ENCODE peak calls at places on chromosomes 1 and 21, in ten cellular contexts. One of them, this sample, is unnamed.

GRCh38 chr1:155909894-155910293 is 1.3 kb downstream of the RIT1 start:
- DNase-seq in endothelial cell: no peak
- DNase-seq in neural crest cell: no peak
- DNase-seq in IMR-90: peak; percentile 65
- DNase-seq in mesothelial cell of epicardium: no peak
- DNase-seq in heart left ventricle: no peak
- DNase-seq in body of pancreas: peak; percentile 62
- DNase-seq in foreskin fibroblast: peak; percentile 50
- DNase-seq in tibial artery: peak; percentile 25
- DNase-seq in fibroblast of lung: peak; percentile 41
- DNase-seq in this sample: no peak

GRCh38 chr1:9586147-9586766 is 2.5 kb upstream of the TMEM201 start:
- DNase-seq in heart left ventricle: no peak
- DNase-seq in IMR-90: no peak
- DNase-seq in foreskin fibroblast: no peak
- DNase-seq in mesothelial cell of epicardium: no peak
- DNase-seq in body of pancreas: no peak
- DNase-seq in tibial artery: no peak
- DNase-seq in neural crest cell: no peak
- DNase-seq in endothelial cell: no peak
- DNase-seq in fibroblast of lung: no peak
- DNase-seq in this sample: no peak

GRCh38 chr21:35077975-35078374 is 28.9 kb upstream of the RUNX1 start:
- DNase-seq in IMR-90: no peak
- DNase-seq in endothelial cell: no peak
- DNase-seq in heart left ventricle: no peak
- DNase-seq in body of pancreas: no peak
- DNase-seq in fibroblast of lung: no peak
- DNase-seq in tibial artery: no peak
- DNase-seq in mesothelial cell of epicardium: no peak
- DNase-seq in foreskin fibroblast: no peak
- DNase-seq in neural crest cell: no peak
- DNase-seq in this sample: no peak

GRCh38 chr21:43925609-43926008 is 60.6 kb downstream of the AGPAT3 start:
- DNase-seq in neural crest cell: no peak
- DNase-seq in body of pancreas: no peak
- DNase-seq in mesothelial cell of epicardium: no peak
- DNase-seq in IMR-90: no peak
- DNase-seq in tibial artery: no peak
- DNase-seq in foreskin fibroblast: no peak
- DNase-seq in endothelial cell: no peak
- DNase-seq in heart left ventricle: peak; percentile 28
- DNase-seq in fibroblast of lung: no peak
- DNase-seq in this sample: no peak

GRCh38 chr1:150596095-150596892 is 16.9 kb upstream of the MCL1 start:
- DNase-seq in tibial artery: no peak
- DNase-seq in neural crest cell: no peak
- DNase-seq in mesothelial cell of epicardium: no peak
- DNase-seq in fibroblast of lung: peak; percentile 24
- DNase-seq in heart left ventricle: no peak
- DNase-seq in body of pancreas: no peak
- DNase-seq in IMR-90: peak; percentile 59
- DNase-seq in foreskin fibroblast: peak; percentile 83
- DNase-seq in endothelial cell: no peak
- DNase-seq in this sample: no peak

GRCh38 chr1:89670168-89670567 is 37.2 kb downstream of the LRRC8C start:
- DNase-seq in fibroblast of lung: peak; percentile 29
- DNase-seq in body of pancreas: no peak
- DNase-seq in foreskin fibroblast: peak; percentile 26
- DNase-seq in mesothelial cell of epicardium: no peak
- DNase-seq in endothelial cell: no peak
- DNase-seq in neural crest cell: no peak
- DNase-seq in heart left ventricle: no peak
- DNase-seq in IMR-90: no peak
- DNase-seq in tibial artery: no peak
- DNase-seq in this sample: no peak

GRCh38 chr21:15457962-15458361 is 271.8 kb upstream of the USP25 start:
- DNase-seq in endothelial cell: no peak
- DNase-seq in foreskin fibroblast: no peak
- DNase-seq in heart left ventricle: no peak
- DNase-seq in fibroblast of lung: no peak
- DNase-seq in body of pancreas: no peak
- DNase-seq in mesothelial cell of epicardium: no peak
- DNase-seq in neural crest cell: no peak
- DNase-seq in IMR-90: no peak
- DNase-seq in tibial artery: no peak
- DNase-seq in this sample: no peak

GRCh38 chr1:81179239-81179638 is 621.5 kb upstream of the ADGRL2 start:
- DNase-seq in IMR-90: peak; percentile 99
- DNase-seq in fibroblast of lung: peak; percentile 98
- DNase-seq in neural crest cell: no peak
- DNase-seq in foreskin fibroblast: peak; percentile 93
- DNase-seq in heart left ventricle: no peak
- DNase-seq in endothelial cell: no peak
- DNase-seq in tibial artery: no peak
- DNase-seq in body of pancreas: no peak
- DNase-seq in mesothelial cell of epicardium: no peak
- DNase-seq in this sample: no peak

GRCh38 chr1:183080406-183080805 is 57.2 kb downstream of the LAMC1 start:
- DNase-seq in IMR-90: peak; percentile 76
- DNase-seq in endothelial cell: no peak
- DNase-seq in tibial artery: no peak
- DNase-seq in mesothelial cell of epicardium: no peak
- DNase-seq in foreskin fibroblast: peak; percentile 66
- DNase-seq in neural crest cell: no peak
- DNase-seq in fibroblast of lung: peak; percentile 44
- DNase-seq in body of pancreas: no peak
- DNase-seq in heart left ventricle: no peak
- DNase-seq in this sample: no peak

GRCh38 chr1:155522069-155522468 is 40.5 kb downstream of the ASH1L start:
- DNase-seq in tibial artery: no peak
- DNase-seq in fibroblast of lung: no peak
- DNase-seq in body of pancreas: no peak
- DNase-seq in IMR-90: no peak
- DNase-seq in mesothelial cell of epicardium: no peak
- DNase-seq in heart left ventricle: no peak
- DNase-seq in endothelial cell: no peak
- DNase-seq in foreskin fibroblast: no peak
- DNase-seq in neural crest cell: no peak
- DNase-seq in this sample: no peak

GRCh38 chr1:43306688-43307457 is 6.1 kb downstream of the TIE1 start:
- DNase-seq in IMR-90: no peak
- DNase-seq in foreskin fibroblast: no peak
- DNase-seq in mesothelial cell of epicardium: no peak
- DNase-seq in neural crest cell: no peak
- DNase-seq in heart left ventricle: no peak
- DNase-seq in tibial artery: no peak
- DNase-seq in body of pancreas: no peak
- DNase-seq in endothelial cell: no peak
- DNase-seq in fibroblast of lung: no peak
- DNase-seq in this sample: no peak

GRCh38 chr1:85289207-85289847 is 12.9 kb upstream of the BCL10 start:
- DNase-seq in tibial artery: no peak
- DNase-seq in foreskin fibroblast: peak; percentile 94
- DNase-seq in fibroblast of lung: peak; percentile 87
- DNase-seq in neural crest cell: no peak
- DNase-seq in heart left ventricle: no peak
- DNase-seq in IMR-90: peak; percentile 97
- DNase-seq in endothelial cell: no peak
- DNase-seq in mesothelial cell of epicardium: no peak
- DNase-seq in body of pancreas: no peak
- DNase-seq in this sample: no peak

GRCh38 chr1:46041974-46042373 is 90.5 kb downstream of the PIK3R3 start:
- DNase-seq in endothelial cell: no peak
- DNase-seq in mesothelial cell of epicardium: no peak
- DNase-seq in IMR-90: peak; percentile 27
- DNase-seq in foreskin fibroblast: peak; percentile 43
- DNase-seq in fibroblast of lung: peak; percentile 42
- DNase-seq in body of pancreas: no peak
- DNase-seq in heart left ventricle: peak; percentile 48
- DNase-seq in neural crest cell: no peak
- DNase-seq in tibial artery: no peak
- DNase-seq in this sample: no peak

GRCh38 chr1:100972185-100972584 is 53.4 kb downstream of the DPH5 start:
- DNase-seq in IMR-90: no peak
- DNase-seq in foreskin fibroblast: no peak
- DNase-seq in body of pancreas: no peak
- DNase-seq in fibroblast of lung: no peak
- DNase-seq in endothelial cell: no peak
- DNase-seq in neural crest cell: no peak
- DNase-seq in mesothelial cell of epicardium: no peak
- DNase-seq in tibial artery: no peak
- DNase-seq in heart left ventricle: no peak
- DNase-seq in this sample: no peak

GRCh38 chr1:93635614-93636543 is 45.8 kb downstream of the BCAR3 start:
- DNase-seq in fibroblast of lung: no peak
- DNase-seq in tibial artery: no peak
- DNase-seq in body of pancreas: no peak
- DNase-seq in neural crest cell: peak; percentile 53
- DNase-seq in IMR-90: no peak
- DNase-seq in foreskin fibroblast: peak; percentile 56
- DNase-seq in mesothelial cell of epicardium: no peak
- DNase-seq in heart left ventricle: no peak
- DNase-seq in endothelial cell: peak; percentile 43
- DNase-seq in this sample: no peak

GRCh38 chr1:15283500-15283899 is 36.5 kb downstream of the FHAD1 start:
- DNase-seq in fibroblast of lung: no peak
- DNase-seq in foreskin fibroblast: no peak
- DNase-seq in IMR-90: peak; percentile 59
- DNase-seq in endothelial cell: no peak
- DNase-seq in body of pancreas: no peak
- DNase-seq in mesothelial cell of epicardium: no peak
- DNase-seq in neural crest cell: no peak
- DNase-seq in tibial artery: no peak
- DNase-seq in heart left ventricle: peak; percentile 50
- DNase-seq in this sample: no peak
- TF ChIP-seq CTCF in fibroblast of lung: no peak
- TF ChIP-seq CTCF in foreskin fibroblast: no peak
- TF ChIP-seq CTCF in IMR-90: peak; percentile 27
- TF ChIP-seq CTCF in endothelial cell: no peak
- TF ChIP-seq CTCF in body of pancreas: no peak
- TF ChIP-seq CTCF in mesothelial cell of epicardium: no peak
- TF ChIP-seq CTCF in neural crest cell: no peak
- TF ChIP-seq CTCF in tibial artery: peak; percentile 32
- TF ChIP-seq CTCF in heart left ventricle: peak; percentile 45
- TF ChIP-seq CTCF in this sample: no peak

GRCh38 chr1:111867868-111868440 is 112.3 kb downstream of the DDX20 start:
- DNase-seq in neural crest cell: no peak
- DNase-seq in mesothelial cell of epicardium: no peak
- DNase-seq in endothelial cell: no peak
- DNase-seq in IMR-90: no peak
- DNase-seq in fibroblast of lung: no peak
- DNase-seq in heart left ventricle: no peak
- DNase-seq in foreskin fibroblast: no peak
- DNase-seq in tibial artery: no peak
- DNase-seq in body of pancreas: no peak
- DNase-seq in this sample: no peak
- TF ChIP-seq CTCF in neural crest cell: no peak
- TF ChIP-seq CTCF in mesothelial cell of epicardium: no peak
- TF ChIP-seq CTCF in endothelial cell: no peak
- TF ChIP-seq CTCF in IMR-90: no peak
- TF ChIP-seq CTCF in fibroblast of lung: no peak
- TF ChIP-seq CTCF in heart left ventricle: no peak
- TF ChIP-seq CTCF in foreskin fibroblast: no peak
- TF ChIP-seq CTCF in tibial artery: no peak
- TF ChIP-seq CTCF in body of pancreas: no peak
- TF ChIP-seq CTCF in this sample: no peak

DNA sequence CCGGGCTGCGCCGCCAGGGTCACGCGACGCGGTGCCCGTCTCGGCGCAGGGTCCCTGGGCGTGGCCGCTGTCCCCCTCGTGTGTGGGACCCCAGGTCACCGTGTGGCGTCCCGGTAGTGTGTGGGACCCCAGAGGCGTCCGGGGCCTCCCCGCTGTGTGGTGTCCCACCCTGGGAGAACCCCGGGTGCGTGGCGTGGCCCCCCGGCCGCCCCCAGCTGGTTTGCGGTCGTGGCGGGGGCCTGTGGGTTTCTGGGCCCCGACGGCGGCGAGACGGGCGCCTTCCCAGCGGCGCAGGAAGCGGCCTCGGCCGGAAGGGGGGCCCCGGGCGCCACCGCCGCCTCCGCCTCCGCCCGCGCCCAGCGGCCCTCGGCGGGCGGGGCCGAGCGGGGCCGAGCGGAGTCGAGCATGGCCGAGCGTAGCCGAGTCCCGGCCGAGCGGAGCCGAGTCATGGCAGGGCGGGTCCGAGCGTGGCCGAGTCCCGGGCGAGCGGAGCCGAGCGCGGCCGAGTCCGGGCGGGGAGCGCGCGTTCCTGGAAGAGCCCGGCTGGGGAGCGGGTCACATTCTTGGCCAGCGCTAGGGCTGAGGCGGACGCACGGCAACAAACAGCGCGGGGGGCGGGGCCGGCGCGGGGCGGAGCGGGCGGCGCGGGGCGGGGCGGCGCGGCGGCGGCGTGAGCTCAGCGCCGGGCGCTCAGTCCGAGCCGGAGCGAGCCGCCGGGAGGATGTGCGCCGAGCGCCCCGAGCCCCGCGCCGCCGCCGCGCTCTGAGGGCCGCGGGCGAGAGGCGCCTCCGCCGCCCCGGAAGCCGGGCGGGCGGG is 570 bp upstream of the SKI start:
- DNase-seq in foreskin fibroblast: peak; percentile 99
- DNase-seq in tibial artery: peak; percentile 94
- DNase-seq in fibroblast of lung: peak; percentile 96
- DNase-seq in endothelial cell: peak; percentile 99
- DNase-seq in body of pancreas: peak; percentile 97
- DNase-seq in mesothelial cell of epicardium: peak; percentile 94
- DNase-seq in neural crest cell: peak; percentile 97
- DNase-seq in IMR-90: peak; percentile 95
- DNase-seq in heart left ventricle: peak; percentile 97
- DNase-seq in this sample: peak; percentile 96
- TF ChIP-seq CTCF in foreskin fibroblast: no peak
- TF ChIP-seq CTCF in tibial artery: no peak
- TF ChIP-seq CTCF in fibroblast of lung: no peak
- TF ChIP-seq CTCF in endothelial cell: no peak
- TF ChIP-seq CTCF in body of pancreas: no peak
- TF ChIP-seq CTCF in mesothelial cell of epicardium: no peak
- TF ChIP-seq CTCF in neural crest cell: no peak
- TF ChIP-seq CTCF in IMR-90: no peak
- TF ChIP-seq CTCF in heart left ventricle: no peak
- TF ChIP-seq CTCF in this sample: no peak

DNA sequence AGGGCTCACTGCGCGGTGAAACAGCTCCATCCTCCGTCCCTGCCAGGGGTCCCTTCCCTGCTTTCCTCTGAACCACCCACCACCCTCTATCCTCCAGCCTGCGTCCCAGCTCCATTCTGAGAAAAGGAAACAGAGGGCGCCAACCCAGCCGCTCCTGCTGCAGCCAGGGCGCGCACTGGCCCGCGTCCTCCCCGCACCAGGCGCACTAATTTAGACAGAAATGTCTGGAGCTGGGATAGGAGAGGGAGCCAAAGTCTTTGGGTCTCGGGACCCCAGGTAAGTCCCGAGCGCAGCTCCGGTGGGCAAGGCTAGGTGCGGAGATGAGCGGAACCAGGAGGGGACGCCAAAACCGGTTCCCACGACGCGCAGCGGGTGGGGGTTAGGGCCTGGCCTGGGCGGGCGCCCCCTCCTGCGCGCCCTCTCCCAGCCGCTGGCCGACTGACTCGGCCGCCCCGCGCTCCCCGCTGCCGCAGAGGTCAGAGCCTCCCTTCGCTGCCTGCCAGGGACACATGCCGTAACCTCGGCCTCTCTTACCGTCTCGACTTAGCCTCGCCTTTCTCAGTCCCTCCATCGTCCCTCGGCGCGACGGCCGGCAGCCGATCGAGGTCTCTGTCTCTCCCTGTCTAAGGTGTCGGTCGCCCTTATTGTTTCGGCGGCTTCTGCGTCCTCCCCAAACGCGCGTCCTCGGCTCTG is 2.0 kb downstream of the CAMK2N1 start:
- DNase-seq in body of pancreas: no peak
- DNase-seq in mesothelial cell of epicardium: no peak
- DNase-seq in IMR-90: peak; percentile 22
- DNase-seq in neural crest cell: peak; percentile 42
- DNase-seq in foreskin fibroblast: peak; percentile 57
- DNase-seq in endothelial cell: peak; percentile 24
- DNase-seq in fibroblast of lung: peak; percentile 45
- DNase-seq in tibial artery: no peak
- DNase-seq in heart left ventricle: no peak
- DNase-seq in this sample: peak; percentile 59
- TF ChIP-seq CTCF in body of pancreas: no peak
- TF ChIP-seq CTCF in mesothelial cell of epicardium: no peak
- TF ChIP-seq CTCF in IMR-90: peak; percentile 6
- TF ChIP-seq CTCF in neural crest cell: peak; percentile 20
- TF ChIP-seq CTCF in foreskin fibroblast: peak; percentile 15
- TF ChIP-seq CTCF in endothelial cell: no peak
- TF ChIP-seq CTCF in fibroblast of lung: peak; percentile 8
- TF ChIP-seq CTCF in tibial artery: no peak
- TF ChIP-seq CTCF in heart left ventricle: no peak
- TF ChIP-seq CTCF in this sample: no peak

This sample was measured in nephron progenitor cell.